ENCODE peak calls at places on chromosomes 6 and 20, in five cellular contexts. One of them, this sample, is unnamed.

GRCh38 chr20:32564921-32565734 is 20.0 kb downstream of the NOL4L start:
- DNase-seq in A549: no peak
- DNase-seq in left ventricle myocardium inferior: peak
- DNase-seq in A673: no peak
- DNase-seq in uterus: no peak
- DNase-seq in this sample: no peak

GRCh38 chr6:156658596-156659316 is 118.4 kb upstream of the ARID1B start:
- DNase-seq in left ventricle myocardium inferior: no peak
- DNase-seq in A549: no peak
- DNase-seq in A673: no peak
- DNase-seq in uterus: no peak
- DNase-seq in this sample: no peak

GRCh38 chr6:105675715-105676397 is 273.0 kb upstream of the PREP start:
- DNase-seq in A673: peak
- DNase-seq in left ventricle myocardium inferior: no peak
- DNase-seq in A549: peak
- DNase-seq in uterus: no peak
- DNase-seq in this sample: no peak

GRCh38 chr6:168041928-168042327 is 37.1 kb downstream of the FRMD1 start:
- DNase-seq in A549: no peak
- DNase-seq in left ventricle myocardium inferior: no peak
- DNase-seq in A673: no peak
- DNase-seq in uterus: peak
- DNase-seq in this sample: no peak

GRCh38 chr6:19824058-19824807 is 12.9 kb upstream of the ID4 start:
- DNase-seq in A673: no peak
- DNase-seq in uterus: peak
- DNase-seq in A549: no peak
- DNase-seq in left ventricle myocardium inferior: no peak
- DNase-seq in this sample: no peak

GRCh38 chr6:127959869-127960268 is 59.0 kb upstream of the THEMIS start:
- DNase-seq in uterus: no peak
- DNase-seq in left ventricle myocardium inferior: no peak
- DNase-seq in A673: no peak
- DNase-seq in A549: no peak
- DNase-seq in this sample: no peak

GRCh38 chr20:11261533-11262000 is 587.8 kb upstream of the JAG1 start:
- DNase-seq in uterus: no peak
- DNase-seq in A549: no peak
- DNase-seq in A673: peak
- DNase-seq in left ventricle myocardium inferior: no peak
- DNase-seq in this sample: no peak

GRCh38 chr6:139883776-139884175 is 509.3 kb upstream of the CITED2 start:
- DNase-seq in A673: no peak
- DNase-seq in uterus: no peak
- DNase-seq in A549: no peak
- DNase-seq in left ventricle myocardium inferior: no peak
- DNase-seq in this sample: no peak

GRCh38 chr6:124941259-124941658 is 21.0 kb upstream of the RNF217 start:
- DNase-seq in uterus: no peak
- DNase-seq in left ventricle myocardium inferior: no peak
- DNase-seq in A549: no peak
- DNase-seq in A673: no peak
- DNase-seq in this sample: no peak

GRCh38 chr6:35718911-35719381 is 17.9 kb upstream of the ARMC12 start:
- DNase-seq in left ventricle myocardium inferior: no peak
- DNase-seq in A673: no peak
- DNase-seq in uterus: peak
- DNase-seq in A549: no peak
- DNase-seq in this sample: no peak

GRCh38 chr6:40845588-40845987 is 193.4 kb downstream of the UNC5CL start:
- DNase-seq in left ventricle myocardium inferior: no peak
- DNase-seq in uterus: no peak
- DNase-seq in A549: peak
- DNase-seq in A673: peak
- DNase-seq in this sample: peak

GRCh38 chr20:48164566-48165400 is 379.5 kb upstream of the SULF2 start:
- DNase-seq in uterus: no peak
- DNase-seq in A673: no peak
- DNase-seq in left ventricle myocardium inferior: no peak
- DNase-seq in A549: no peak
- DNase-seq in this sample: no peak

GRCh38 chr20:39605908-39606307 is 643.8 kb downstream of the DHX35 start:
- DNase-seq in A673: no peak
- DNase-seq in A549: no peak
- DNase-seq in uterus: no peak
- DNase-seq in left ventricle myocardium inferior: no peak
- DNase-seq in this sample: no peak

GRCh38 chr20:59010995-59011873 is 4.2 kb upstream of the CTSZ start:
- DNase-seq in left ventricle myocardium inferior: no peak
- DNase-seq in uterus: no peak
- DNase-seq in A549: no peak
- DNase-seq in A673: no peak
- DNase-seq in this sample: no peak

GRCh38 chr20:33407251-33407650 is 5.9 kb upstream of the CDK5RAP1 start:
- DNase-seq in uterus: no peak
- DNase-seq in A673: no peak
- DNase-seq in A549: no peak
- DNase-seq in left ventricle myocardium inferior: no peak
- DNase-seq in this sample: no peak

GRCh38 chr6:133504761-133505160 is 263.6 kb downstream of the EYA4 start:
- DNase-seq in uterus: no peak
- DNase-seq in A549: no peak
- DNase-seq in left ventricle myocardium inferior: no peak
- DNase-seq in A673: no peak
- DNase-seq in this sample: no peak

GRCh38 chr20:57871237-57871632 is 161.4 kb upstream of the PMEPA1 start:
- DNase-seq in uterus: no peak
- DNase-seq in A673: no peak
- DNase-seq in left ventricle myocardium inferior: no peak
- DNase-seq in A549: no peak
- DNase-seq in this sample: no peak

GRCh38 chr20:45485388-45485787 is 15.8 kb downstream of the WFDC2 start:
- DNase-seq in A673: no peak
- DNase-seq in uterus: no peak
- DNase-seq in left ventricle myocardium inferior: no peak
- DNase-seq in A549: no peak
- DNase-seq in this sample: no peak

GRCh38 chr6:36423101-36423824 is 19.4 kb downstream of the PXT1 start:
- DNase-seq in uterus: peak
- DNase-seq in A673: peak
- DNase-seq in A549: peak
- DNase-seq in left ventricle myocardium inferior: peak
- DNase-seq in this sample: peak

GRCh38 chr6:162055365-162055764 is 672.2 kb downstream of the PRKN start:
- DNase-seq in uterus: no peak
- DNase-seq in left ventricle myocardium inferior: no peak
- DNase-seq in A549: no peak
- DNase-seq in A673: no peak
- DNase-seq in this sample: no peak

GRCh38 chr20:40532103-40532502 is 156.9 kb downstream of the MAFB start:
- DNase-seq in left ventricle myocardium inferior: no peak
- DNase-seq in uterus: no peak
- DNase-seq in A549: no peak
- DNase-seq in A673: peak
- DNase-seq in this sample: no peak

GRCh38 chr20:35953411-35954199 is 697 bp downstream of the SCAND1 start:
- DNase-seq in uterus: no peak
- DNase-seq in left ventricle myocardium inferior: peak
- DNase-seq in A673: peak
- DNase-seq in A549: peak
- DNase-seq in this sample: no peak

GRCh38 chr6:127182501-127182900 is 64.0 kb downstream of the RSPO3 start:
- DNase-seq in left ventricle myocardium inferior: no peak
- DNase-seq in A673: peak
- DNase-seq in A549: no peak
- DNase-seq in uterus: no peak
- DNase-seq in this sample: no peak

GRCh38 chr20:34516874-34517542 is 786 bp downstream of the DYNLRB1 start:
- DNase-seq in left ventricle myocardium inferior: no peak
- DNase-seq in A673: peak
- DNase-seq in A549: no peak
- DNase-seq in uterus: peak
- DNase-seq in this sample: peak

GRCh38 chr6:147078106-147078505 is 126.1 kb upstream of the STXBP5 start:
- DNase-seq in A549: no peak
- DNase-seq in uterus: no peak
- DNase-seq in left ventricle myocardium inferior: no peak
- DNase-seq in A673: no peak
- DNase-seq in this sample: no peak
- H3K27ac ChIP-seq in A549: no peak
- H3K27ac ChIP-seq in uterus: no peak
- H3K27ac ChIP-seq in left ventricle myocardium inferior: no peak
- H3K27ac ChIP-seq in A673: no peak
- H3K27ac ChIP-seq in this sample: peak

DNA sequence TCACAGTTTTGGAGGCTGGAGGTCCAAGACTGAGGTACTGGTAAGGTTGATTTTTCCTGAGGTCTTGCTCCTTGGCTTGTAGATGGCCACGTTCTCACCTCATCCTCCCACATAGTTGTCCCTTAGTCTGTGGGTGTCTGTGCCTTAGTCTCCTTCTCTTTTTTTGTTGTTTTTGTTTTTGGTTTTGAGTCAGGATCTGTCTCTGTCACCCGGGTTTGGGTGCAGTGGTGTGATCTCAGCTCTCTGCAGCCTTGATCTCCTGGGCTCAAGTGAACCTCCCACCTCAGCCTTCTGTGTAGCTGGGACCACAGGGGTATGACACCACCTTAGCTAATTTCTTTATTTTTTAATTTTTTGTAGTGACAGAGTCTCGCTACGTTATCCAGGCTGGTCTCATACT is 245.2 kb downstream of the PHACTR1 start:
- DNase-seq in left ventricle myocardium inferior: no peak
- DNase-seq in A673: no peak
- DNase-seq in A549: no peak
- DNase-seq in uterus: no peak
- DNase-seq in this sample: no peak
- H3K27ac ChIP-seq in left ventricle myocardium inferior: peak
- H3K27ac ChIP-seq in A673: no peak
- H3K27ac ChIP-seq in A549: no peak
- H3K27ac ChIP-seq in uterus: no peak
- H3K27ac ChIP-seq in this sample: peak

DNA sequence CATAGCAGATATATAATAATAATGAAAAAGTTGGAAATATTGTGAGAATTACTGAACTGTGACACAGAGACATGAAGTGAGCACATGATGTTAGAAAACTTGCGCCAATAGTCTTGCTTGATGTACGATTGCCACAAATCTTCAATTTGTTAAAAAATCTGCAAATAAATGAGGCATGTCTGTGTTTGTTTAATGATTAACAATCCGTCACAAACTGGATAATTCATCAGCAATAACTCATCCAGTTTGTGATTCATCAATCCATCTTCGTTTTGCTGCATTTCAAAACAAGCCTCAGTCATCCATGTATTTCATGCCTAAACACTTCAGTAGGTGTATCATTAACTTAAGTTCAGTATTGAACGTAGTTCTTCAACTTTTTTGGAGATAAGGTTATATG is 25.5 kb upstream of the SMIM26 start:
- DNase-seq in uterus: no peak
- DNase-seq in left ventricle myocardium inferior: no peak
- DNase-seq in A549: no peak
- DNase-seq in A673: no peak
- DNase-seq in this sample: no peak
- H3K27ac ChIP-seq in uterus: no peak
- H3K27ac ChIP-seq in left ventricle myocardium inferior: no peak
- H3K27ac ChIP-seq in A549: no peak
- H3K27ac ChIP-seq in A673: no peak
- H3K27ac ChIP-seq in this sample: no peak

DNA sequence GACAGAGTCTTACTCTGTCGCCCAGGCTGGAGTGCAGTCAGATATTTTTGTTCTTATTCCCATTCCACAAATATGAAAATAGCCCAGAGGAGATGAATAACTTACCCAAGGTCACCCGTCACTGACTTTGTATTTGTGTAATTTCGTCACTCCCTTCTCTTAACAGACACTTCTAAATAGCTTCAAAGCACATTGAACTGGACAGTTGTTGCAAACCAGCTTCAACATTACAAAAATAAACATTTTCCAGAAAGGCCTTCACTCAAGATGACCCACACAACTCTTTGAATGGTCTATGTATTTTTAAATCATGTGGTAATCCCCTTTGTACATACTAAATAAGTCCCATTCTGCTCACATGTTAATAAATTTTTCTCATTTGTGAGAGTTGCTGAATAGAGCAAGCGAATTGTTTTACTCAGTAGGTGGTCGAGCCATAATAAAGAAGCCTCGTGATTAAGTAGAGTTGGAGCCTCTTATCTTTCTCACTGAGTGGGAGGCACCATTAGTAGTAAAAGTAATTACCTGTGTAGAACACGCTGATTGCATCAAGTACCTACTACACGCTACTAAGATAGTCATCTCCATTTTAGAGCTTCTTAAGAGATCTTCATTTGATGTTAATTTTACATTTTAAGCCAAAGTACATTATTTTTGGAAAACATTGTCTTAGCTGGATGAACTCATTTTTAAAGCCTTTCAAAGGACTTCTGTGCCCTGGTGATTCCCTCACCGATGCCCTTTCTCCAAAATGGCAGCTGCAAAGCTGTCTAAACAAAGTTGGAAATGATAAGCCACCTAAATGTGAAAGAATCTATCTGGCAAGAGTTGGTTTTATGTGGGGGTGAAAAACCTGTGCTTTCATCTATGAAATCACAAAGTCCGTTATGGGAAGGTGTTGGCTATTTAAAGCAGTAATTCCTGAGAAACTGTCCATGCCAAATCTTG is 110.0 kb downstream of the TSHZ2 start:
- DNase-seq in uterus: no peak
- DNase-seq in left ventricle myocardium inferior: no peak
- DNase-seq in A673: no peak
- DNase-seq in A549: no peak
- DNase-seq in this sample: no peak
- H3K27ac ChIP-seq in uterus: peak
- H3K27ac ChIP-seq in left ventricle myocardium inferior: no peak
- H3K27ac ChIP-seq in A673: no peak
- H3K27ac ChIP-seq in A549: no peak
- H3K27ac ChIP-seq in this sample: no peak